ENCODE peak calls at places on chromosomes 3 and 15, in six cellular contexts. F is GM23248; G is sigmoid colon; A is CD4-positive, alpha-beta T cell; O is thyroid gland; Y is NCI-H69. T is an unnamed sample.

GRCh38 chr3:146077181-146077580 is 83.8 kb downstream of the PLOD2 start:
- DNase-seq in Y (no peak), A (no peak), O (no peak), F (no peak), G (no peak), T (peak)

GRCh38 chr3:30428251-30428650 is 178.2 kb upstream of the TGFBR2 start:
- DNase-seq in Y (no peak), O (no peak), A (no peak), G (no peak), F (peak), T (peak)

GRCh38 chr3:15631426-15632211 is 30.1 kb downstream of the BTD start:
- DNase-seq in O (no peak), A (no peak), G (no peak), F (no peak), Y (no peak), T (no peak)

GRCh38 chr15:37028609-37029287 is 71.6 kb downstream of the MEIS2 start:
- DNase-seq in G (no peak), A (no peak), F (peak), Y (peak), O (no peak), T (peak)

GRCh38 chr15:97072560-97072959 is 742.1 kb downstream of the NR2F2 start:
- DNase-seq in Y (no peak), O (no peak), G (no peak), A (no peak), F (no peak), T (no peak)

GRCh38 chr3:117735481-117736101 is 1026.0 kb downstream of the TUSC7 start:
- DNase-seq in O (no peak), F (peak), Y (no peak), A (no peak), G (no peak), T (no peak)

GRCh38 chr3:123984957-123985356 is 7.0 kb downstream of the ROPN1 start:
- DNase-seq in G (no peak), Y (peak), F (no peak), O (no peak), A (no peak), T (no peak)

GRCh38 chr15:79994651-79995050 is 23.7 kb upstream of the BCL2A1 start:
- DNase-seq in A (no peak), F (peak), G (no peak), O (no peak), Y (no peak), T (peak)

GRCh38 chr15:80157215-80157614 is 4.4 kb downstream of the FAH start:
- DNase-seq in Y (no peak), F (no peak), A (no peak), G (no peak), O (no peak), T (no peak)

GRCh38 chr3:195847061-195847950 is 35.6 kb upstream of the MUC4 start:
- DNase-seq in F (peak), G (no peak), Y (no peak), A (no peak), O (no peak), T (peak)

GRCh38 chr3:76463501-76463900 is 576.4 kb upstream of the ROBO2 start:
- DNase-seq in A (no peak), F (no peak), O (no peak), G (no peak), Y (no peak), T (no peak)

GRCh38 chr15:65558336-65558735 is 28.1 kb downstream of the HACD3 start:
- DNase-seq in F (peak), G (no peak), O (no peak), Y (no peak), A (no peak), T (peak)

GRCh38 chr15:76904461-76905012 is 603 bp downstream of the SCAPER start:
- DNase-seq in A (no peak), O (peak), Y (peak), F (peak), G (peak), T (peak)

GRCh38 chr3:148962513-148962912 is 28.8 kb upstream of the GYG1 start:
- DNase-seq in F (peak), A (no peak), Y (no peak), G (no peak), O (no peak), T (peak)

GRCh38 chr3:171309906-171310359 is 150.3 kb downstream of the TNIK start:
- DNase-seq in O (no peak), A (no peak), Y (no peak), G (no peak), F (peak), T (peak)

GRCh38 chr15:88727439-88727838 is 75.8 kb upstream of the ACAN start:
- DNase-seq in Y (no peak), G (no peak), F (no peak), O (peak), A (no peak), T (no peak)

GRCh38 chr3:16174976-16175901 is 759 bp downstream of the GALNT15 start:
- DNase-seq in F (peak), O (peak), Y (no peak), G (no peak), A (no peak), T (peak)

GRCh38 chr15:40256642-40257235 is 17.9 kb downstream of the PAK6 start:
- DNase-seq in O (no peak), Y (no peak), A (no peak), F (peak), G (no peak), T (peak)

GRCh38 chr3:143295201-143296080 is 175.9 kb downstream of the CHST2 start:
- DNase-seq in O (no peak), G (no peak), F (no peak), Y (peak), A (no peak), T (no peak)

GRCh38 chr3:71117572-71118247 is 465.8 kb downstream of the FOXP1 start:
- DNase-seq in A (no peak), F (peak), O (peak), G (no peak), Y (peak), T (no peak)

GRCh38 chr3:88195951-88196434 is 46.2 kb downstream of the C3orf38 start:
- DNase-seq in F (peak), Y (no peak), G (no peak), A (no peak), O (no peak), T (peak)

GRCh38 chr15:40055576-40056293 is 16.8 kb upstream of the SRP14 start:
- DNase-seq in A (no peak), Y (peak), F (no peak), G (peak), O (peak), T (no peak)

GRCh38 chr3:166446291-166446690 is 609.1 kb upstream of the BCHE start:
- DNase-seq in Y (no peak), G (no peak), A (no peak), O (no peak), F (no peak), T (peak)

GRCh38 chr3:130779031-130779430 is 32.4 kb upstream of the PIK3R4 start:
- DNase-seq in A (no peak), O (no peak), Y (peak), F (no peak), G (no peak), T (no peak)

GRCh38 chr15:66721501-66721937 is 19.5 kb downstream of the SMAD6 start:
- DNase-seq in A (no peak), O (no peak), F (peak), Y (no peak), G (no peak), T (no peak)

GRCh38 chr15:78457101-78457500 is 19.1 kb downstream of the IREB2 start:
- DNase-seq in A (no peak), Y (peak), O (no peak), F (peak), G (no peak), T (peak)

GRCh38 chr15:58903232-58903631 is 30.2 kb downstream of the SLTM start:
- DNase-seq in O (no peak), G (no peak), F (peak), Y (no peak), A (no peak), T (no peak)

GRCh38 chr15:80228959-80229610 is 22.9 kb downstream of the CTXND1 start:
- DNase-seq in O (no peak), A (no peak), F (peak), G (no peak), Y (no peak), T (peak)

GRCh38 chr3:108410531-108410984 is 99.8 kb downstream of the MYH15 start:
- DNase-seq in A (no peak), Y (no peak), O (peak), G (no peak), F (no peak), T (no peak)

GRCh38 chr15:79290642-79291275 is 8.2 kb downstream of the ANKRD34C start:
- DNase-seq in O (no peak), F (no peak), Y (no peak), G (no peak), A (no peak), T (no peak)

GRCh38 chr3:159765025-159765859 is 223.4 kb upstream of the IL12A start:
- DNase-seq in O (peak), G (peak), F (peak), A (no peak), Y (peak), T (peak)

GRCh38 chr3:138418556-138419206 is 15.7 kb upstream of the ESYT3 start:
- DNase-seq in Y (no peak), O (no peak), G (no peak), F (no peak), A (no peak), T (no peak)

GRCh38 chr3:67863869-67864268 is 209.5 kb upstream of the SUCLG2 start:
- DNase-seq in O (no peak), A (no peak), F (peak), G (no peak), Y (peak), T (peak)

GRCh38 chr3:195133462-195133861 is 137.5 kb downstream of the XXYLT1 start:
- DNase-seq in Y (peak), O (no peak), A (no peak), F (peak), G (peak), T (no peak)

GRCh38 chr3:186042521-186043202 is 66.2 kb downstream of the ETV5 start:
- DNase-seq in A (no peak), O (no peak), F (no peak), Y (no peak), G (no peak), T (peak)

GRCh38 chr3:151290673-151291072 is 12.3 kb upstream of the P2RY14 start:
- DNase-seq in O (no peak), G (no peak), A (no peak), F (peak), Y (peak), T (peak)

T was measured in amniotic epithelial cell.